ENCODE peak calls at places on chromosomes 13 and 19, in five cellular contexts. One of them, this sample, is unnamed.

GRCh38 chr19:28864024-28864503 is 348.9 kb downstream of the UQCRFS1 start:
- DNase-seq in breast epithelium: no peak
- DNase-seq in upper lobe of left lung: no peak
- DNase-seq in K562: no peak
- DNase-seq in transverse colon: no peak
- DNase-seq in this sample: no peak

GRCh38 chr19:18304496-18305312 is 18.2 kb downstream of the LSM4 start:
- DNase-seq in K562: peak
- DNase-seq in upper lobe of left lung: peak
- DNase-seq in transverse colon: peak
- DNase-seq in breast epithelium: peak
- DNase-seq in this sample: peak

GRCh38 chr13:49098198-49098597 is 121.9 kb upstream of the MLNR start:
- DNase-seq in transverse colon: no peak
- DNase-seq in K562: no peak
- DNase-seq in upper lobe of left lung: no peak
- DNase-seq in breast epithelium: peak
- DNase-seq in this sample: no peak

GRCh38 chr19:43798546-43799409 is 3.5 kb downstream of the LYPD5 start:
- DNase-seq in upper lobe of left lung: peak
- DNase-seq in breast epithelium: peak
- DNase-seq in transverse colon: peak
- DNase-seq in K562: no peak
- DNase-seq in this sample: no peak

GRCh38 chr19:10797078-10797477 is 38.9 kb downstream of the TMED1 start:
- DNase-seq in upper lobe of left lung: no peak
- DNase-seq in K562: no peak
- DNase-seq in transverse colon: no peak
- DNase-seq in breast epithelium: no peak
- DNase-seq in this sample: no peak

GRCh38 chr13:68715651-68716050 is 1392.0 kb upstream of the ATXN8OS start:
- DNase-seq in breast epithelium: no peak
- DNase-seq in transverse colon: no peak
- DNase-seq in K562: no peak
- DNase-seq in upper lobe of left lung: no peak
- DNase-seq in this sample: no peak

GRCh38 chr13:111219306-111219705 is 101.1 kb upstream of the TEX29 start:
- DNase-seq in upper lobe of left lung: no peak
- DNase-seq in transverse colon: no peak
- DNase-seq in breast epithelium: no peak
- DNase-seq in K562: no peak
- DNase-seq in this sample: no peak

GRCh38 chr13:74966814-74967213 is 515.2 kb downstream of the TBC1D4 start:
- DNase-seq in transverse colon: no peak
- DNase-seq in breast epithelium: no peak
- DNase-seq in upper lobe of left lung: no peak
- DNase-seq in K562: no peak
- DNase-seq in this sample: no peak

GRCh38 chr19:35127871-35128270 is 7.0 kb downstream of the LGI4 start:
- DNase-seq in transverse colon: no peak
- DNase-seq in breast epithelium: no peak
- DNase-seq in upper lobe of left lung: no peak
- DNase-seq in K562: no peak
- DNase-seq in this sample: no peak

GRCh38 chr13:50911937-50912624 is 2.5 kb downstream of the RNASEH2B start:
- DNase-seq in breast epithelium: peak
- DNase-seq in transverse colon: peak
- DNase-seq in upper lobe of left lung: no peak
- DNase-seq in K562: peak
- DNase-seq in this sample: peak

GRCh38 chr13:25324100-25324499 is 22.7 kb downstream of the NUP58 start:
- DNase-seq in upper lobe of left lung: no peak
- DNase-seq in K562: no peak
- DNase-seq in transverse colon: no peak
- DNase-seq in breast epithelium: no peak
- DNase-seq in this sample: no peak

GRCh38 chr13:100646030-100646673 is 28.4 kb downstream of the TMTC4 start:
- DNase-seq in transverse colon: no peak
- DNase-seq in upper lobe of left lung: no peak
- DNase-seq in K562: peak
- DNase-seq in breast epithelium: no peak
- DNase-seq in this sample: no peak

GRCh38 chr19:1275976-1276619 is 768 bp downstream of the FAM174C start:
- DNase-seq in transverse colon: no peak
- DNase-seq in breast epithelium: no peak
- DNase-seq in K562: no peak
- DNase-seq in upper lobe of left lung: no peak
- DNase-seq in this sample: no peak

GRCh38 chr13:78247362-78247761 is 328.7 kb upstream of the EDNRB start:
- DNase-seq in transverse colon: no peak
- DNase-seq in upper lobe of left lung: no peak
- DNase-seq in K562: no peak
- DNase-seq in breast epithelium: no peak
- DNase-seq in this sample: no peak

GRCh38 chr13:113923376-113924063 is 50.4 kb downstream of the C13orf46 start:
- DNase-seq in upper lobe of left lung: no peak
- DNase-seq in transverse colon: no peak
- DNase-seq in breast epithelium: peak
- DNase-seq in K562: no peak
- DNase-seq in this sample: no peak

GRCh38 chr19:38252935-38253691 is 3.1 kb downstream of the PPP1R14A start:
- DNase-seq in breast epithelium: peak
- DNase-seq in transverse colon: no peak
- DNase-seq in K562: no peak
- DNase-seq in upper lobe of left lung: peak
- DNase-seq in this sample: no peak

GRCh38 chr19:18737954-18738351 is 53.2 kb downstream of the COMP start:
- DNase-seq in transverse colon: no peak
- DNase-seq in breast epithelium: no peak
- DNase-seq in upper lobe of left lung: no peak
- DNase-seq in K562: no peak
- DNase-seq in this sample: no peak

GRCh38 chr19:1783874-1784273 is 28.2 kb downstream of the ATP8B3 start:
- DNase-seq in upper lobe of left lung: no peak
- DNase-seq in breast epithelium: no peak
- DNase-seq in K562: no peak
- DNase-seq in transverse colon: no peak
- DNase-seq in this sample: no peak

GRCh38 chr13:36088463-36088862 is 42.7 kb downstream of the DCLK1 start:
- DNase-seq in K562: no peak
- DNase-seq in transverse colon: no peak
- DNase-seq in upper lobe of left lung: peak
- DNase-seq in breast epithelium: no peak
- DNase-seq in this sample: no peak

GRCh38 chr13:36089130-36089529 is 42.1 kb downstream of the DCLK1 start:
- DNase-seq in transverse colon: no peak
- DNase-seq in upper lobe of left lung: no peak
- DNase-seq in breast epithelium: no peak
- DNase-seq in K562: no peak
- DNase-seq in this sample: no peak

GRCh38 chr13:36084131-36084530 is 47.1 kb downstream of the DCLK1 start:
- DNase-seq in breast epithelium: no peak
- DNase-seq in transverse colon: no peak
- DNase-seq in upper lobe of left lung: no peak
- DNase-seq in K562: no peak
- DNase-seq in this sample: no peak

GRCh38 chr13:36088001-36088400 is 43.2 kb downstream of the DCLK1 start:
- DNase-seq in K562: no peak
- DNase-seq in transverse colon: no peak
- DNase-seq in breast epithelium: no peak
- DNase-seq in upper lobe of left lung: no peak
- DNase-seq in this sample: no peak

DNA sequence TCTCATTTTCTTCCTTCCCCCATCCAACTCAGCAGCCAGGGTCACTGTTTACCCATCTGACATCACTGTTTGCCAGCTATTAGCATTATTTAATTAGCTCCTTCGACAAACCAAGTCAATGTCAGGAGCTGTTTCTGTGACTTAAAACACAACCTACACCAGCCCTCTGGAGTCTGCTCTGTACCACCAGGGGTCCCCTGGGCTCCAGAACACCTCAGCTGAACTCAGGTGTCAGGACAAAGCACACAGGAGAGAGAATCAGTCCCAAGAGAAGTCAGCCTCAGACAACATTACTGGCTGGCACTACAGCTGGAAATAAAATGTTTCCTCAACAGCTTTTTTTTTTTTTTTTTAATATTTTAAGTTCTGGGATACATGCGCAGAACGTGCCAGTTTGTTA is 45.1 kb downstream of the DCLK1 start:
- DNase-seq in K562: no peak
- DNase-seq in upper lobe of left lung: no peak
- DNase-seq in breast epithelium: no peak
- DNase-seq in transverse colon: no peak
- DNase-seq in this sample: no peak
- TF ChIP-seq CTCF in K562: no peak
- TF ChIP-seq CTCF in upper lobe of left lung: no peak
- TF ChIP-seq CTCF in breast epithelium: no peak
- TF ChIP-seq CTCF in transverse colon: no peak
- TF ChIP-seq CTCF in this sample: no peak

GRCh38 chr13:45398862-45399261 is 19.3 kb downstream of the SLC25A30 start:
- DNase-seq in K562: no peak
- DNase-seq in breast epithelium: no peak
- DNase-seq in upper lobe of left lung: no peak
- DNase-seq in transverse colon: no peak
- DNase-seq in this sample: no peak

GRCh38 chr13:45401306-45401705 is 16.9 kb downstream of the SLC25A30 start:
- DNase-seq in breast epithelium: no peak
- DNase-seq in upper lobe of left lung: no peak
- DNase-seq in K562: no peak
- DNase-seq in transverse colon: no peak
- DNase-seq in this sample: no peak

GRCh38 chr13:45393941-45394570 is 24.1 kb downstream of the SLC25A30 start:
- DNase-seq in breast epithelium: peak
- DNase-seq in transverse colon: peak
- DNase-seq in K562: peak
- DNase-seq in upper lobe of left lung: no peak
- DNase-seq in this sample: peak

GRCh38 chr13:45392811-45393210 is 25.4 kb downstream of the SLC25A30 start:
- DNase-seq in breast epithelium: no peak
- DNase-seq in transverse colon: no peak
- DNase-seq in K562: no peak
- DNase-seq in upper lobe of left lung: no peak
- DNase-seq in this sample: no peak

DNA sequence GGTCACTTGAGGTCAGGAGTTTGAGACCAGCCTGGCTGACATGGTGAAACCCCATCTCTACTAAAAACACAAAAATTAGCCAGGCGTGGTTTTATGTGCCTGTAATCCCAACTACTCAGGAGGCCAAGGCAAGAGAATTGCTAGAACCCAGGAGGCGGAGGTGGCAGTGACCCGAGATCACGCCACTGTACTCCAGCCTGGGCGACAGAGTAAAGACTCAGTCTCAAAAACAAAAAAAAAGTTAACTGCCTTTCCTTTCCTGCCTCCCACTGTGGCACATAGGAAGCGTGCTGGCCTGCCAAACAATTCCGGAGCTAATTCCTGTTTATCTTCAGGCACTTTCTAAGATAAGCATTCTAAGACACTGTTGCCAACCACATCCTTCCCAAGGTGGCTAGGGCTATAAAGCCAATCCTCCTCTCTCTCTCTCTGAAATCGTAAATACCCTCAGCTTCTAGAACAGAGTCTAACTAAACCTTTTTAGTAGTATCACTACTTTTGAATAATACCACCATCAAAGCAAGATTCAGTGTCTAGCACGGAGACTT is 21.6 kb downstream of the SLC25A30 start:
- DNase-seq in breast epithelium: no peak
- DNase-seq in K562: no peak
- DNase-seq in upper lobe of left lung: no peak
- DNase-seq in transverse colon: no peak
- DNase-seq in this sample: no peak
- TF ChIP-seq POLR2AphosphoS5 in breast epithelium: no peak
- TF ChIP-seq POLR2AphosphoS5 in K562: no peak
- TF ChIP-seq POLR2AphosphoS5 in upper lobe of left lung: peak
- TF ChIP-seq POLR2AphosphoS5 in transverse colon: no peak
- TF ChIP-seq POLR2AphosphoS5 in this sample: no peak

GRCh38 chr13:71115301-71115700 is 751.7 kb downstream of the DACH1 start:
- DNase-seq in K562: no peak
- DNase-seq in upper lobe of left lung: no peak
- DNase-seq in transverse colon: no peak
- DNase-seq in breast epithelium: no peak
- DNase-seq in this sample: no peak
- TF ChIP-seq CTCF in K562: no peak
- TF ChIP-seq CTCF in upper lobe of left lung: no peak
- TF ChIP-seq CTCF in transverse colon: no peak
- TF ChIP-seq CTCF in breast epithelium: no peak
- TF ChIP-seq CTCF in this sample: no peak

GRCh38 chr19:17227798-17228367 is 1.9 kb downstream of the OCEL1 start:
- DNase-seq in breast epithelium: no peak
- DNase-seq in transverse colon: no peak
- DNase-seq in K562: peak
- DNase-seq in upper lobe of left lung: no peak
- DNase-seq in this sample: no peak

GRCh38 chr19:17226002-17226933 is at the start of gene OCEL1:
- DNase-seq in breast epithelium: peak
- DNase-seq in transverse colon: peak
- DNase-seq in upper lobe of left lung: peak
- DNase-seq in K562: peak
- DNase-seq in this sample: peak

GRCh38 chr19:17225051-17225450 is 975 bp upstream of the OCEL1 start:
- DNase-seq in K562: no peak
- DNase-seq in transverse colon: no peak
- DNase-seq in upper lobe of left lung: no peak
- DNase-seq in breast epithelium: no peak
- DNase-seq in this sample: no peak

GRCh38 chr19:17232258-17232657 is 6.2 kb downstream of the OCEL1 start:
- DNase-seq in K562: no peak
- DNase-seq in upper lobe of left lung: no peak
- DNase-seq in transverse colon: no peak
- DNase-seq in breast epithelium: no peak
- DNase-seq in this sample: no peak

GRCh38 chr19:17229890-17230289 is 3.9 kb downstream of the OCEL1 start:
- DNase-seq in transverse colon: no peak
- DNase-seq in upper lobe of left lung: no peak
- DNase-seq in K562: no peak
- DNase-seq in breast epithelium: no peak
- DNase-seq in this sample: no peak
- TF ChIP-seq POLR2AphosphoS5 in transverse colon: no peak
- TF ChIP-seq POLR2AphosphoS5 in upper lobe of left lung: no peak
- TF ChIP-seq POLR2AphosphoS5 in K562: no peak
- TF ChIP-seq POLR2AphosphoS5 in breast epithelium: no peak
- TF ChIP-seq POLR2AphosphoS5 in this sample: no peak